ENCODE peak calls at places on chromosomes 3 and 15, in six cellular contexts. M is psoas muscle, C is uterus, T is WERI-Rb-1, R is PC-3, H is MM.1S. J is an unnamed sample.

GRCh38 chr3:115281697-115282685 is 134.9 kb upstream of the ZBTB20 start:
- DNase-seq in M (no peak), C (no peak), T (no peak), R (no peak), H (peak; percentile 61), J (no peak)

GRCh38 chr3:114687157-114687556 is 393.3 kb downstream of the TIGIT start:
- DNase-seq in M (no peak), C (no peak), T (no peak), R (no peak), H (no peak), J (no peak)

GRCh38 chr3:161148832-161149475 is 43.8 kb upstream of the B3GALNT1 start:
- DNase-seq in M (no peak), C (no peak), T (no peak), R (peak; percentile 90), H (no peak), J (no peak)

GRCh38 chr3:16378920-16379319 is 113.9 kb downstream of the OXNAD1 start:
- DNase-seq in M (no peak), C (no peak), T (no peak), R (peak; percentile 56), H (no peak), J (no peak)

GRCh38 chr3:100411091-100411982 is 10.0 kb downstream of the LNP1 start:
- DNase-seq in M (no peak), C (no peak), T (no peak), R (no peak), H (no peak), J (no peak)

GRCh38 chr3:42703695-42704025 is 1.1 kb upstream of the HHATL start:
- DNase-seq in M (no peak), C (no peak), T (no peak), R (no peak), H (no peak), J (no peak)

GRCh38 chr3:140972833-140973232 is 31.2 kb downstream of the SLC25A36 start:
- DNase-seq in M (no peak), C (no peak), T (no peak), R (peak; percentile 22), H (peak; percentile 25), J (no peak)

GRCh38 chr3:69200384-69201068 is 78.1 kb upstream of the LMOD3 start:
- DNase-seq in M (no peak), C (peak; percentile 33), T (no peak), R (peak; percentile 83), H (peak; percentile 34), J (no peak)

GRCh38 chr15:42687740-42688139 is 49.2 kb downstream of the CDAN1 start:
- DNase-seq in M (no peak), C (no peak), T (no peak), R (no peak), H (no peak), J (no peak)

GRCh38 chr3:132198601-132199000 is 118.6 kb upstream of the ACP3 start:
- DNase-seq in M (no peak), C (no peak), T (no peak), R (no peak), H (no peak), J (no peak)

GRCh38 chr15:101495334-101496197 is 6.1 kb upstream of the PCSK6 start:
- DNase-seq in M (no peak), C (no peak), T (no peak), R (no peak), H (no peak), J (no peak)

GRCh38 chr3:70360985-70361384 is 48.5 kb upstream of the MDFIC2 start:
- DNase-seq in M (no peak), C (no peak), T (no peak), R (peak; percentile 4), H (no peak), J (no peak)

GRCh38 chr15:51752918-51753317 is 1.5 kb downstream of the TMOD2 start:
- DNase-seq in M (no peak), C (no peak), T (no peak), R (no peak), H (no peak), J (no peak)

GRCh38 chr3:78580691-78581090 is 1187.1 kb downstream of the ROBO1 start:
- DNase-seq in M (no peak), C (no peak), T (no peak), R (peak; percentile 37), H (no peak), J (no peak)

GRCh38 chr3:50147447-50147846 is 7.7 kb upstream of the SEMA3F start:
- DNase-seq in M (no peak), C (no peak), T (no peak), R (no peak), H (no peak), J (no peak)

GRCh38 chr3:119230071-119230470 is 10.6 kb downstream of the B4GALT4 start:
- DNase-seq in M (no peak), C (no peak), T (no peak), R (no peak), H (no peak), J (no peak)
- H3K36me3 ChIP-seq in M (no peaks in the 10 kb centered on the region), C (no peaks in the 10 kb centered on the region), T (peaks cover 38% of the 10 kb centered on the region), R (peaks cover 60% of the 10 kb centered on the region), H (no peaks in the 10 kb centered on the region), J (peaks cover 21% of the 10 kb centered on the region)

GRCh38 chr15:57283774-57284508 is 92.4 kb upstream of the CGNL1 start:
- DNase-seq in M (no peak), C (peak; percentile 31), T (no peak), R (no peak), H (no peak), J (no peak)

GRCh38 chr15:57288926-57289650 is 87.2 kb upstream of the CGNL1 start:
- DNase-seq in M (no peak), C (no peak), T (no peak), R (no peak), H (no peak), J (no peak)

GRCh38 chr15:57286446-57287127 is 89.7 kb upstream of the CGNL1 start:
- DNase-seq in M (no peak), C (no peak), T (no peak), R (no peak), H (no peak), J (no peak)

GRCh38 chr15:57284535-57284934 is 91.8 kb upstream of the CGNL1 start:
- DNase-seq in M (no peak), C (no peak), T (no peak), R (no peak), H (no peak), J (no peak)

DNA sequence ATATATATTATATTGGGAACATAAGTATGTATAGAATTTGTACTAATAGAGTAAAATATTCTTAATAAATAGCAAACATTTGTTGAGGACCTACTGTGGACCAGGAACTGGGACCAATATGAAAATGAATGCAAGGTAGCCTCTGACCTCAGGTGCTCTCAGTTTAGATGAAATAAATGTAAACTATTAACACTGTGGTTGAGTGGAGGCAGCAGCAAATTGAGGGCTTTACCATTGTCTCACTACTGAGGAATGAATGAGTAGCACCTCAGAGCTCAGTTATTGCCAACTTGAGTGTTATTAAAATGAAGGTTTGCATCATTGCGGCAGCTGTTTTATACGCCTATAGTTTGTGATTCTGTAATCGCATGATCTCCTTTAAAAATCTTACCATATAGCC is 90.9 kb upstream of the CGNL1 start:
- DNase-seq in M (no peak), C (no peak), T (no peak), R (no peak), H (no peak), J (no peak)
- H3K27ac ChIP-seq in M (no peak overlapping the region), C (no peak overlapping the region), T (peak overlapping the region; percentile 91), R (no peak overlapping the region), H (no peak overlapping the region), J (no peak overlapping the region)

GRCh38 chr3:193599393-193599792 is 6.4 kb downstream of the OPA1 start:
- DNase-seq in M (no peak), C (no peak), T (no peak), R (no peak), H (no peak), J (no peak)

GRCh38 chr3:193594946-193595689 is 2.1 kb downstream of the OPA1 start:
- DNase-seq in M (no peak), C (no peak), T (no peak), R (peak; percentile 35), H (no peak), J (no peak)

GRCh38 chr3:193593666-193594025 is 638 bp downstream of the OPA1 start:
- DNase-seq in M (no peak), C (no peak), T (no peak), R (peak; percentile 39), H (peak; percentile 35), J (no peak)

GRCh38 chr3:193595939-193596487 is 3.0 kb downstream of the OPA1 start:
- DNase-seq in M (no peak), C (no peak), T (no peak), R (no peak), H (no peak), J (no peak)

DNA sequence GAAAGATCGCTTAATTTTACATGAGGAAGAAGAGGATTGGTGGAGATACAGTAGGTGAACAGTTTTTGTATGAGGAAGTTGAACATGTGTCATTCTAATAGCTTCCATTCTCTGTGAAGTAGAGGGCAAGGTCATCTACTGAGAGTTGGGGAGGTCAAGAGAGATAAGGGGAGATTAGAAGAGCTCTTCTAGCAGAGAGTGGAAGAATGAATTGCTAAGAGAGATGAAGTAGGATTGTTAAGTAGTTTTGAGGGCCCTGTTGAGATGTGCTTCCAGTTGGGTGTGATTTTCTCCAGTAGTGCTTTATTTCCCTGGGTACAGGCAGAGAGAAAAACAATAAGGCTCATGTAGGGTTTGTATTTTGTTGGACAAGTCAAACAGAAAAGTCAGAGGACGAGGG is 5.2 kb downstream of the OPA1 start:
- DNase-seq in M (no peak), C (no peak), T (no peak), R (no peak), H (no peak), J (no peak)
- H3K36me3 ChIP-seq in M (peaks cover 2% of the 10 kb centered on the region), C (no peaks in the 10 kb centered on the region), T (no peaks in the 10 kb centered on the region), R (peaks cover 15% of the 10 kb centered on the region), H (peaks cover 3% of the 10 kb centered on the region), J (no peaks in the 10 kb centered on the region)

DNA sequence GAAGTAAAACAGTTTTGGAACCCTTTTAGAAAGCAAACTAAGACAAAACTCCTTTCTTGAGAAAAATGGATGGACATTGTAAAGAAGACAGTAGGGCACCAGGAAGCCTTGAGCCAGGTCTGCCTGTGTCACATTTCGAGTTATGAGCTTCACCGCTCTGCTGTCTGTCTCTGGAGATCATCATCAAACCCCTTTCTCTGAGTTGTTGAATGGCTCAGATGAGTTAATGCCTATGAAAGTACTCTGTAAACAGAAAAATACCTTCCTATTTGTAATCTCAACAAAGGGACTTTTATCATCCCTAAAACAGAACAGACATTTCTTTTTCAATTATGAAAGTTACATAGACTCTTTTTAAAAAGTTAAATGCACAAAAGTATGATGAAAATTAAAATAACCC is 145.8 kb downstream of the LPP start:
- DNase-seq in M (no peak), C (no peak), T (no peak), R (peak; percentile 22), H (no peak), J (no peak)
- H3K27ac ChIP-seq in M (no peak overlapping the region), C (peak overlapping the region; percentile 35), T (no peak overlapping the region), R (no peak overlapping the region), H (no peak overlapping the region), J (peak overlapping the region; percentile 81)

GRCh38 chr3:95351158-95351557 is 1288.3 kb downstream of the NSUN3 start:
- DNase-seq in M (no peak), C (no peak), T (no peak), R (no peak), H (peak; percentile 65), J (no peak)
- H3K36me3 ChIP-seq in M (no peaks in the 10 kb centered on the region), C (no peaks in the 10 kb centered on the region), T (no peaks in the 10 kb centered on the region), R (no peaks in the 10 kb centered on the region), H (no peaks in the 10 kb centered on the region), J (no peaks in the 10 kb centered on the region)

GRCh38 chr3:10299679-10300078 is 6.9 kb upstream of the GHRL start:
- DNase-seq in M (no peak), C (no peak), T (no peak), R (no peak), H (peak; percentile 79), J (no peak)
- H3K27ac ChIP-seq in M (peak overlapping the region; percentile 9), C (no peak overlapping the region), T (peak overlapping the region; percentile 70), R (no peak overlapping the region), H (peak overlapping the region; percentile 24), J (no peak overlapping the region)

J was measured in thoracic aorta.